ENCODE peak calls at places on chromosomes 6 and 20, in eight cellular contexts. A is kidney glomerular epithelial cell; N is uterus; F is H54; I is OCI-LY7; L is activated T-helper 9 cell treated with anti-CD3 and anti-CD28 coated beads, Interleukin-2, amount 50 U/mL, for 16 hours; B is T-helper 17 cell; R is activated CD4-positive, CD25-positive, alpha-beta regulatory T cell. D is an unnamed sample.

GRCh38 chr6:83954371-83954770 is 79.2 kb upstream of the MRAP2 start:
- DNase-seq in F (no peak), A (no peak), B (no peak), I (no peak), L (no peak), R (no peak), N (no peak), D (no peak)

GRCh38 chr6:28657756-28658465 is 132.2 kb downstream of the GPX5 start:
- DNase-seq in L (peak; percentile 15), F (peak; percentile 30), R (peak; percentile 40), A (peak; percentile 58), N (peak; percentile 62), I (peak; percentile 78), B (no peak), D (peak; percentile 47)

GRCh38 chr6:27753668-27754407 is 158.4 kb downstream of the OR2B2 start:
- DNase-seq in R (peak; percentile 45), F (peak; percentile 74), I (peak; percentile 87), L (peak; percentile 57), A (peak; percentile 29), N (peak; percentile 71), B (peak; percentile 43), D (peak; percentile 90)

GRCh38 chr20:58483470-58483869 is 31.7 kb downstream of the APCDD1L start:
- DNase-seq in L (no peak), A (no peak), I (no peak), N (no peak), R (no peak), F (no peak), B (no peak), D (no peak)

GRCh38 chr6:169452117-169452868 is 198.6 kb upstream of the THBS2 start:
- DNase-seq in B (no peak), A (peak; percentile 88), L (no peak), N (peak; percentile 95), I (no peak), F (peak; percentile 33), R (no peak), D (peak; percentile 45)

GRCh38 chr6:30834643-30835042 is 49.7 kb upstream of the DDR1 start:
- DNase-seq in I (peak; percentile 45), N (no peak), A (no peak), B (no peak), F (no peak), L (no peak), R (no peak), D (no peak)

GRCh38 chr6:140281794-140282193 is 907.3 kb upstream of the CITED2 start:
- DNase-seq in I (no peak), F (no peak), L (no peak), R (no peak), A (no peak), B (no peak), N (no peak), D (no peak)

GRCh38 chr20:21505161-21505809 is 8.6 kb downstream of the NKX2-2 start:
- DNase-seq in L (peak; percentile 65), F (peak; percentile 85), I (peak; percentile 60), B (peak; percentile 79), A (peak; percentile 21), R (peak; percentile 79), N (no peak), D (peak; percentile 28)

GRCh38 chr20:47688385-47689381 is 96.6 kb downstream of the SULF2 start:
- DNase-seq in R (no peak), N (no peak), B (no peak), A (no peak), L (no peak), F (no peak), I (no peak), D (no peak)

GRCh38 chr20:51931321-51931720 is 129.0 kb upstream of the SALL4 start:
- DNase-seq in B (no peak), R (no peak), I (no peak), F (no peak), A (no peak), N (no peak), L (no peak), D (no peak)

GRCh38 chr20:61830241-61830930 is 235.3 kb downstream of the TAF4 start:
- DNase-seq in N (no peak), L (no peak), F (no peak), I (no peak), A (no peak), R (no peak), B (no peak), D (no peak)

GRCh38 chr6:144921206-144921975 is 636.3 kb downstream of the UTRN start:
- DNase-seq in L (no peak), A (peak; percentile 52), N (no peak), R (no peak), F (no peak), B (no peak), I (no peak), D (no peak)

GRCh38 chr6:7566031-7566556 is 23.9 kb upstream of the SNRNP48 start:
- DNase-seq in I (no peak), L (no peak), R (no peak), B (no peak), N (no peak), F (no peak), A (no peak), D (no peak)

GRCh38 chr6:145073811-145074210 is 661.5 kb downstream of the EPM2A start:
- DNase-seq in N (no peak), A (no peak), F (no peak), R (no peak), I (no peak), B (no peak), L (no peak), D (no peak)

GRCh38 chr6:33633462-33634158 is 12.5 kb downstream of the ITPR3 start:
- DNase-seq in L (peak; percentile 45), R (peak; percentile 18), A (no peak), I (peak; percentile 44), N (peak; percentile 58), F (peak; percentile 61), B (peak; percentile 32), D (no peak)

GRCh38 chr6:156563710-156564109 is 213.5 kb upstream of the ARID1B start:
- DNase-seq in R (no peak), N (peak; percentile 34), L (no peak), B (no peak), I (peak; percentile 88), A (no peak), F (no peak), D (no peak)

GRCh38 chr20:37123441-37123840 is 27.6 kb upstream of the RBL1 start:
- DNase-seq in N (no peak), F (no peak), B (no peak), A (no peak), R (no peak), I (no peak), L (no peak), D (no peak)

GRCh38 chr6:118894425-118895240 is 681 bp downstream of the ASF1A start:
- DNase-seq in F (peak; percentile 6), A (peak; percentile 74), L (peak; percentile 50), I (peak; percentile 78), R (peak; percentile 34), B (peak; percentile 57), N (peak; percentile 55), D (no peak)

GRCh38 chr6:159941286-159942113 is 27.4 kb upstream of the IGF2R start:
- DNase-seq in L (no peak), A (peak; percentile 61), B (no peak), F (no peak), N (no peak), R (no peak), I (peak; percentile 51), D (peak; percentile 12)

GRCh38 chr20:3696200-3696599 is 14.4 kb upstream of the ADAM33 start:
- DNase-seq in R (no peak), N (no peak), I (no peak), L (no peak), A (no peak), B (no peak), F (no peak), D (no peak)

GRCh38 chr20:43821795-43822194 is 92.9 kb upstream of the TOX2 start:
- DNase-seq in F (no peak), R (no peak), N (no peak), I (no peak), B (no peak), L (no peak), A (no peak), D (no peak)

GRCh38 chr20:62728028-62728780 is 19.6 kb downstream of the NTSR1 start:
- DNase-seq in I (no peak), A (no peak), R (no peak), N (no peak), L (no peak), B (no peak), F (no peak), D (no peak)

GRCh38 chr6:39068391-39068790 is 19.8 kb downstream of the GLP1R start:
- DNase-seq in I (no peak), A (no peak), B (no peak), R (no peak), F (no peak), L (no peak), N (no peak), D (no peak)

GRCh38 chr6:148177589-148178233 is 164.9 kb upstream of the SASH1 start:
- DNase-seq in A (peak; percentile 32), R (no peak), L (no peak), N (peak; percentile 69), B (peak; percentile 9), F (no peak), I (peak; percentile 6), D (peak; percentile 31)

GRCh38 chr6:10478187-10479040 is 42.7 kb upstream of the GCNT2 start:
- DNase-seq in A (peak; percentile 29), R (no peak), F (peak; percentile 25), N (no peak), B (no peak), L (no peak), I (peak; percentile 69), D (peak; percentile 41)

D was measured in HCT116.